ENCODE peak calls at places on chromosomes 12 and 14, in four cellular contexts. One of them, this sample, is unnamed.

GRCh38 chr12:71092290-71092689 is 65.5 kb downstream of the TSPAN8 start:
- DNase-seq in stomach: no peak
- DNase-seq in breast epithelium: no peak
- DNase-seq in HepG2: no peak
- DNase-seq in this sample: no peak

GRCh38 chr12:88600272-88600671 is 20.0 kb upstream of the KITLG start:
- DNase-seq in stomach: no peak
- DNase-seq in breast epithelium: no peak
- DNase-seq in HepG2: no peak
- DNase-seq in this sample: no peak

GRCh38 chr14:92437729-92438280 is 75.8 kb upstream of the RIN3 start:
- DNase-seq in stomach: no peak
- DNase-seq in breast epithelium: no peak
- DNase-seq in HepG2: no peak
- DNase-seq in this sample: no peak

GRCh38 chr12:2142068-2142467 is 89.3 kb downstream of the CACNA1C start:
- DNase-seq in stomach: no peak
- DNase-seq in breast epithelium: no peak
- DNase-seq in HepG2: no peak
- DNase-seq in this sample: peak; percentile 20

GRCh38 chr14:56268039-56268438 is 149.8 kb downstream of the PELI2 start:
- DNase-seq in stomach: no peak
- DNase-seq in breast epithelium: no peak
- DNase-seq in HepG2: no peak
- DNase-seq in this sample: no peak

GRCh38 chr14:75428230-75429104 is 645 bp downstream of the JDP2 start:
- DNase-seq in stomach: peak; percentile 51
- DNase-seq in breast epithelium: no peak
- DNase-seq in HepG2: no peak
- DNase-seq in this sample: peak; percentile 76

GRCh38 chr12:60704171-60704914 is 1108.5 kb downstream of the SLC16A7 start:
- DNase-seq in stomach: no peak
- DNase-seq in breast epithelium: no peak
- DNase-seq in HepG2: no peak
- DNase-seq in this sample: no peak

GRCh38 chr14:91614187-91614586 is 104.1 kb upstream of the PPP4R3A start:
- DNase-seq in stomach: no peak
- DNase-seq in breast epithelium: no peak
- DNase-seq in HepG2: no peak
- DNase-seq in this sample: no peak

GRCh38 chr12:92208613-92209121 is 63.0 kb upstream of the BTG1 start:
- DNase-seq in stomach: no peak
- DNase-seq in breast epithelium: no peak
- DNase-seq in HepG2: no peak
- DNase-seq in this sample: no peak

GRCh38 chr14:80584638-80585505 is 356.7 kb downstream of the CEP128 start:
- DNase-seq in stomach: no peak
- DNase-seq in breast epithelium: no peak
- DNase-seq in HepG2: peak; percentile 3
- DNase-seq in this sample: no peak

GRCh38 chr14:64137657-64138290 is 156.4 kb downstream of the ESR2 start:
- DNase-seq in stomach: no peak
- DNase-seq in breast epithelium: no peak
- DNase-seq in HepG2: no peak
- DNase-seq in this sample: no peak

GRCh38 chr12:49578471-49579112 is 10.7 kb upstream of the MCRS1 start:
- DNase-seq in stomach: no peak
- DNase-seq in breast epithelium: no peak
- DNase-seq in HepG2: no peak
- DNase-seq in this sample: peak; percentile 24

GRCh38 chr14:105485720-105486332 is 860 bp upstream of the CRIP1 start:
- DNase-seq in stomach: no peak
- DNase-seq in breast epithelium: no peak
- DNase-seq in HepG2: peak; percentile 74
- DNase-seq in this sample: no peak

GRCh38 chr14:76085358-76085757 is 66.4 kb upstream of the GPATCH2L start:
- DNase-seq in stomach: no peak
- DNase-seq in breast epithelium: no peak
- DNase-seq in HepG2: no peak
- DNase-seq in this sample: no peak

GRCh38 chr14:90387201-90387600 is 9.6 kb upstream of the CALM1 start:
- DNase-seq in stomach: no peak
- DNase-seq in breast epithelium: no peak
- DNase-seq in HepG2: no peak
- DNase-seq in this sample: no peak

GRCh38 chr12:45336331-45336730 is 120.4 kb downstream of the ANO6 start:
- DNase-seq in stomach: no peak
- DNase-seq in breast epithelium: no peak
- DNase-seq in HepG2: no peak
- DNase-seq in this sample: no peak

GRCh38 chr14:64891839-64892375 is 12.2 kb upstream of the SPTB start:
- DNase-seq in stomach: no peak
- DNase-seq in breast epithelium: no peak
- DNase-seq in HepG2: peak; percentile 56
- DNase-seq in this sample: no peak

GRCh38 chr14:97113339-97113738 is 316.2 kb downstream of the VRK1 start:
- DNase-seq in stomach: no peak
- DNase-seq in breast epithelium: no peak
- DNase-seq in HepG2: no peak
- DNase-seq in this sample: no peak

GRCh38 chr12:114682920-114683708 is 861 bp downstream of the TBX3 start:
- DNase-seq in stomach: peak; percentile 46
- DNase-seq in breast epithelium: no peak
- DNase-seq in HepG2: no peak
- DNase-seq in this sample: no peak

GRCh38 chr12:63989301-63989845 is 144.9 kb downstream of the SRGAP1 start:
- DNase-seq in stomach: peak; percentile 28
- DNase-seq in breast epithelium: no peak
- DNase-seq in HepG2: peak; percentile 55
- DNase-seq in this sample: no peak

GRCh38 chr14:103561381-103562134 is 899 bp downstream of the BAG5 start:
- DNase-seq in stomach: no peak
- DNase-seq in breast epithelium: no peak
- DNase-seq in HepG2: peak; percentile 27
- DNase-seq in this sample: no peak

GRCh38 chr14:100030441-100031153 is 34.6 kb upstream of the EVL start:
- DNase-seq in stomach: no peak
- DNase-seq in breast epithelium: no peak
- DNase-seq in HepG2: no peak
- DNase-seq in this sample: no peak

GRCh38 chr14:101598159-101598558 is 36.9 kb downstream of the DIO3 start:
- DNase-seq in stomach: no peak
- DNase-seq in breast epithelium: no peak
- DNase-seq in HepG2: no peak
- DNase-seq in this sample: peak; percentile 37

DNA sequence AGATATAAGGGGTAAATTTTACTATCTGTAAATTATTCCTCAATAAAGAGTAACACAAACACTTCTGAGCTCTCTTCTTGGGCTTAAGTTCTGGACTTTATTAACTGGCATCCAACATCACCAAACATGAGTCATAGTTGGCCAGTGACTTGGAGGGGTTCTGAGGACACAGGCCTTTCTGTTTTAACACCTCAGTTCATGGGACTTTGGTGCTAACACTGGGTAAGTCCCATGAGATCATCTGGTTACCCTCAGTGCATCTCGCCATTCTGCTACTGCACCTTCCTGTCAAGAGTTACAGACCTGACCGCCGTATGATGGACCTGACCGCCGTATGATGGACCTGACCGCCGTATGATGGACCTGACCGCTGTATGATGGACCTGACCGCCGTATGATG is 9.9 kb downstream of the SLC15A4 start:
- DNase-seq in stomach: peak; percentile 2
- DNase-seq in breast epithelium: no peak
- DNase-seq in HepG2: no peak
- DNase-seq in this sample: peak; percentile 11
- TF ChIP-seq POLR2AphosphoS5 in stomach: no peak
- TF ChIP-seq POLR2AphosphoS5 in breast epithelium: no peak
- TF ChIP-seq POLR2AphosphoS5 in HepG2: no peak
- TF ChIP-seq POLR2AphosphoS5 in this sample: no peak

GRCh38 chr12:65968359-65968758 is 144.1 kb downstream of the HMGA2 start:
- DNase-seq in stomach: no peak
- DNase-seq in breast epithelium: no peak
- DNase-seq in HepG2: no peak
- DNase-seq in this sample: no peak
- H3K4me3 ChIP-seq in stomach: no peak overlapping the region
- H3K4me3 ChIP-seq in breast epithelium: no peak overlapping the region
- H3K4me3 ChIP-seq in HepG2: no peak overlapping the region
- H3K4me3 ChIP-seq in this sample: no peak overlapping the region

GRCh38 chr12:11705010-11705409 is 55.5 kb downstream of the ETV6 start:
- DNase-seq in stomach: no peak
- DNase-seq in breast epithelium: peak; percentile 64
- DNase-seq in HepG2: peak; percentile 69
- DNase-seq in this sample: no peak
- H3K4me1 ChIP-seq in stomach: peaks cover 39% of the 10 kb centered on the region
- H3K4me1 ChIP-seq in breast epithelium: peaks cover 8% of the 10 kb centered on the region
- H3K4me1 ChIP-seq in HepG2: peaks cover 51% of the 10 kb centered on the region
- H3K4me1 ChIP-seq in this sample: peaks cover 32% of the 10 kb centered on the region

GRCh38 chr12:52870361-52871290 is 21.8 kb upstream of the KRT78 start:
- DNase-seq in stomach: peak; percentile 81
- DNase-seq in breast epithelium: no peak
- DNase-seq in HepG2: peak; percentile 45
- DNase-seq in this sample: no peak

GRCh38 chr12:52873832-52874572 is 25.2 kb upstream of the KRT78 start:
- DNase-seq in stomach: peak; percentile 87
- DNase-seq in breast epithelium: peak; percentile 94
- DNase-seq in HepG2: peak; percentile 48
- DNase-seq in this sample: peak; percentile 94

GRCh38 chr12:52872644-52873384 is 24.0 kb upstream of the KRT78 start:
- DNase-seq in stomach: no peak
- DNase-seq in breast epithelium: no peak
- DNase-seq in HepG2: no peak
- DNase-seq in this sample: no peak

GRCh38 chr12:52873513-52873831 is 24.7 kb upstream of the KRT78 start:
- DNase-seq in stomach: no peak
- DNase-seq in breast epithelium: no peak
- DNase-seq in HepG2: no peak
- DNase-seq in this sample: no peak

GRCh38 chr12:52871291-52871961 is 22.6 kb upstream of the KRT78 start:
- DNase-seq in stomach: peak; percentile 39
- DNase-seq in breast epithelium: peak; percentile 59
- DNase-seq in HepG2: no peak
- DNase-seq in this sample: no peak
- TF ChIP-seq POLR2AphosphoS5 in stomach: peak; percentile 33
- TF ChIP-seq POLR2AphosphoS5 in breast epithelium: no peak
- TF ChIP-seq POLR2AphosphoS5 in HepG2: no peak
- TF ChIP-seq POLR2AphosphoS5 in this sample: peak; percentile 84

DNA sequence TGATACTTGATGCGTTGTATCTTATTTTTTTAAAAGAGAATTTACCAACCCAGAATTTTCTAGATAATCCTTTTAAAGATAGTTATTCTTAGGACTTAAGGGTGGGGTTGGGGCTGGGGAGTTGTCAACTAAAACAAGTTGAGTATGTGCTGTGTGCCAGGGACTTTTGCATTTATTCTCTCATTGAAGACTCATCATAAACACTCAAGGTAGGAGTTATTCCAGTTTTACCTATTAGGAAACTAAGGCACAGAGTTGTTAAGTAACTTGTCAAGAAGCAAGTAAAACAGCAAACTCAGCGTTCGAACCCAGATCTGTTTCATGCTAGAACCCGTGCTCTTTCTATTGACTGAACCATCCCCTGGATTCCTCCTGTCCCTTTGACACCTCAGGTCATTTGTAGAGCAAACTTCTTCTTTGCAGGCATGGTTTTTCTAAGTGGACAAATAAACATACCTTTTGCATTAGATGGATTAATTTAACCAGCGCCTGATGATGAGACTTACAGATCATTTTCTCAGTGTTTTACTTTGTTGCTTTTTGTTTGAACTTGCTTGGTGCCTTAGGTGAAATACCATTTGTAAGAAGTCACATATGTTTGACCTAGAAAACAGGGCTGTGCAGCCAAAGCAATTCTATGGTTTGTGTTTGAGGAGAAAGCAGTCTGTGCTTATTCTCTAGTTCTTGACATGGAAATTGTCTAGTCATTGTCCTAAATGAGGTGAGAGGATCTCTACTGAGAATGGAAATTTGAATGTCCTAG is 110.9 kb downstream of the DIP2B start:
- DNase-seq in stomach: no peak
- DNase-seq in breast epithelium: peak; percentile 41
- DNase-seq in HepG2: no peak
- DNase-seq in this sample: no peak
- H3K4me3 ChIP-seq in stomach: no peak overlapping the region
- H3K4me3 ChIP-seq in breast epithelium: no peak overlapping the region
- H3K4me3 ChIP-seq in HepG2: no peak overlapping the region
- H3K4me3 ChIP-seq in this sample: no peak overlapping the region

DNA sequence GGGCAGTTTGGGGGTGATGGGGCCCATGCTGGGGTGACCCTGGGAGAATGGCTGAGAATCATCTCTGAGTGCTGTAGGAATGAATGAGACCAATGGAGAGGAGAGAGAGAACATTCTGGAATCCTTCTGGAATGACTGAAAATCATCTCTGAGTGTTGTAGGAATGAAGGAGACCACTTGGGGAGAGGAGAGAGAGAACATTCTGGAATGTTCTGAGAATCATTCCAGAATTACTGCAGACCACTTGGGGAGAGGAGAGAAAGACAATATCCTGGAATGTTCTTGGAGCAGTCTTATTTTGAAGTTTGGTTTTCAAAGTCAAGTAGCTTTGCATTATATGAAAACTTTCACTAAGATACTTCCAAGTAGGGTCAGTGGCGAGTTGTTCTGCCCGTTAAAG is 64.3 kb downstream of the ZNF664 start:
- DNase-seq in stomach: no peak
- DNase-seq in breast epithelium: no peak
- DNase-seq in HepG2: no peak
- DNase-seq in this sample: no peak
- H3K4me1 ChIP-seq in stomach: no peaks in the 10 kb centered on the region
- H3K4me1 ChIP-seq in breast epithelium: no peaks in the 10 kb centered on the region
- H3K4me1 ChIP-seq in HepG2: no peaks in the 10 kb centered on the region
- H3K4me1 ChIP-seq in this sample: no peaks in the 10 kb centered on the region

GRCh38 chr12:68532204-68532886 is 78.4 kb upstream of the RAP1B start:
- DNase-seq in stomach: no peak
- DNase-seq in breast epithelium: no peak
- DNase-seq in HepG2: no peak
- DNase-seq in this sample: no peak
- TF ChIP-seq POLR2AphosphoS5 in stomach: no peak
- TF ChIP-seq POLR2AphosphoS5 in breast epithelium: no peak
- TF ChIP-seq POLR2AphosphoS5 in HepG2: no peak
- TF ChIP-seq POLR2AphosphoS5 in this sample: no peak

GRCh38 chr12:105332925-105333324 is 2.4 kb downstream of the C12orf75 start:
- DNase-seq in stomach: no peak
- DNase-seq in breast epithelium: no peak
- DNase-seq in HepG2: no peak
- DNase-seq in this sample: no peak
- H3K4me3 ChIP-seq in stomach: no peak overlapping the region
- H3K4me3 ChIP-seq in breast epithelium: no peak overlapping the region
- H3K4me3 ChIP-seq in HepG2: no peak overlapping the region
- H3K4me3 ChIP-seq in this sample: no peak overlapping the region

This sample was measured in suprapubic skin.